ENCODE peak calls at places on chromosomes 11 and 22, in seven cellular contexts. One of them, this sample, is unnamed.

GRCh38 chr11:41382927-41383326 is 76.5 kb downstream of the LRRC4C start:
- DNase-seq in H1: no peak
- DNase-seq in K562: no peak
- DNase-seq in GM12878: no peak
- DNase-seq in SK-N-SH: no peak
- DNase-seq in HCT116: no peak
- DNase-seq in HepG2: no peak
- DNase-seq in this sample: no peak

GRCh38 chr11:69257134-69257533 is 36.8 kb upstream of the MYEOV start:
- DNase-seq in HepG2: no peak
- DNase-seq in SK-N-SH: no peak
- DNase-seq in GM12878: no peak
- DNase-seq in K562: no peak
- DNase-seq in HCT116: no peak
- DNase-seq in H1: no peak
- DNase-seq in this sample: no peak

GRCh38 chr22:38927033-38927789 is 30.2 kb upstream of the APOBEC3A start:
- DNase-seq in GM12878: peak
- DNase-seq in H1: peak
- DNase-seq in HepG2: no peak
- DNase-seq in SK-N-SH: peak
- DNase-seq in K562: no peak
- DNase-seq in HCT116: peak
- DNase-seq in this sample: no peak

GRCh38 chr22:19717691-19718254 is 3.5 kb downstream of the SEPTIN5 start:
- DNase-seq in HCT116: no peak
- DNase-seq in H1: peak
- DNase-seq in K562: no peak
- DNase-seq in HepG2: no peak
- DNase-seq in SK-N-SH: peak
- DNase-seq in GM12878: no peak
- DNase-seq in this sample: peak

GRCh38 chr11:123430736-123431356 is 777 bp downstream of the GRAMD1B start:
- DNase-seq in H1: peak
- DNase-seq in HCT116: no peak
- DNase-seq in HepG2: no peak
- DNase-seq in GM12878: no peak
- DNase-seq in K562: no peak
- DNase-seq in SK-N-SH: no peak
- DNase-seq in this sample: no peak

GRCh38 chr22:45426387-45426786 is 12.9 kb downstream of the RIBC2 start:
- DNase-seq in HCT116: no peak
- DNase-seq in K562: no peak
- DNase-seq in SK-N-SH: no peak
- DNase-seq in H1: no peak
- DNase-seq in HepG2: no peak
- DNase-seq in GM12878: no peak
- DNase-seq in this sample: no peak

GRCh38 chr22:39214006-39214382 is 30.8 kb downstream of the PDGFB start:
- DNase-seq in H1: no peak
- DNase-seq in SK-N-SH: no peak
- DNase-seq in HepG2: no peak
- DNase-seq in GM12878: no peak
- DNase-seq in K562: no peak
- DNase-seq in HCT116: no peak
- DNase-seq in this sample: no peak

GRCh38 chr11:110735431-110736157 is 23.4 kb upstream of the ARHGAP20 start:
- DNase-seq in GM12878: no peak
- DNase-seq in H1: no peak
- DNase-seq in HCT116: no peak
- DNase-seq in HepG2: no peak
- DNase-seq in K562: no peak
- DNase-seq in SK-N-SH: no peak
- DNase-seq in this sample: no peak

GRCh38 chr11:108944486-108945178 is 279.8 kb downstream of the DDX10 start:
- DNase-seq in HepG2: no peak
- DNase-seq in SK-N-SH: no peak
- DNase-seq in GM12878: no peak
- DNase-seq in H1: no peak
- DNase-seq in HCT116: no peak
- DNase-seq in K562: no peak
- DNase-seq in this sample: no peak

GRCh38 chr11:78469905-78470304 is 52.3 kb upstream of the GAB2 start:
- DNase-seq in K562: no peak
- DNase-seq in SK-N-SH: no peak
- DNase-seq in HCT116: no peak
- DNase-seq in HepG2: no peak
- DNase-seq in GM12878: no peak
- DNase-seq in H1: no peak
- DNase-seq in this sample: no peak

DNA sequence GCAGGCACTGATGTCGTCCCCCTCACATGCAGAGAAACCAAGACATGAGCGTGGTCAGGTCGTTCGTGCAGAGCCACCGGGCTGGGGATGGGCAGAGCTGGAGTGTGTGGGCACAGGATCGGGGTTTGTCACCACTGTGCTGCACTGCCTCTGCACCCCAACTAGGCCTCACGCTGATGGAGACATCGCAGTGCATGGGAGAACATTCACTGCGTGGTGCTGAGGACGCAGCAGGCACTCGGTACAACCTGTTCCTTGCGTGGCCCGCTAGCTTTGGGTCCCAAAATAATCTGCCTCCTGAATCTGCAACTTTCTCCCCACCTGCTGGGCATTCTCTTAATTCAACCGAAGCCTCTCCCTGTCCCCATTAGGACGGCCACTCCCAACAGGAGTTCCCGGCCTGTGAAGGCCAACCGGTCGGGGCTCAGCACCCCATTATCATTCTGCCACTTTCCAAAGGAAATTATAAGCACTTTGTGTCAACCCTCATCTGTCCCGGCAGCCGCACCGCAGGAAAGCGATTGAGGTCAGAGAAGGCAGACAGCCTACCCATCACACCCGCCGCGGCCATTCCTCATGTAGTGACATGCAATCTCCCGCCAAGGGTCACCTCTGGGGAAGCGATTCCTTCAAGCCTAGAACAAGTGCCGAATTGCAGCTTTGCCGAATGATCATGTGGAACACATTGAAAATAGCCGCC is 490.4 kb downstream of the MN1 start:
- DNase-seq in GM12878: no peak
- DNase-seq in K562: no peak
- DNase-seq in HCT116: no peak
- DNase-seq in HepG2: no peak
- DNase-seq in H1: peak
- DNase-seq in SK-N-SH: no peak
- DNase-seq in this sample: no peak
- TF ChIP-seq JUND in GM12878: no peak
- TF ChIP-seq JUND in K562: no peak
- TF ChIP-seq JUND in HCT116: no peak
- TF ChIP-seq JUND in HepG2: no peak
- TF ChIP-seq JUND in H1: no peak
- TF ChIP-seq JUND in SK-N-SH: no peak
- TF ChIP-seq JUND in this sample: no peak

DNA sequence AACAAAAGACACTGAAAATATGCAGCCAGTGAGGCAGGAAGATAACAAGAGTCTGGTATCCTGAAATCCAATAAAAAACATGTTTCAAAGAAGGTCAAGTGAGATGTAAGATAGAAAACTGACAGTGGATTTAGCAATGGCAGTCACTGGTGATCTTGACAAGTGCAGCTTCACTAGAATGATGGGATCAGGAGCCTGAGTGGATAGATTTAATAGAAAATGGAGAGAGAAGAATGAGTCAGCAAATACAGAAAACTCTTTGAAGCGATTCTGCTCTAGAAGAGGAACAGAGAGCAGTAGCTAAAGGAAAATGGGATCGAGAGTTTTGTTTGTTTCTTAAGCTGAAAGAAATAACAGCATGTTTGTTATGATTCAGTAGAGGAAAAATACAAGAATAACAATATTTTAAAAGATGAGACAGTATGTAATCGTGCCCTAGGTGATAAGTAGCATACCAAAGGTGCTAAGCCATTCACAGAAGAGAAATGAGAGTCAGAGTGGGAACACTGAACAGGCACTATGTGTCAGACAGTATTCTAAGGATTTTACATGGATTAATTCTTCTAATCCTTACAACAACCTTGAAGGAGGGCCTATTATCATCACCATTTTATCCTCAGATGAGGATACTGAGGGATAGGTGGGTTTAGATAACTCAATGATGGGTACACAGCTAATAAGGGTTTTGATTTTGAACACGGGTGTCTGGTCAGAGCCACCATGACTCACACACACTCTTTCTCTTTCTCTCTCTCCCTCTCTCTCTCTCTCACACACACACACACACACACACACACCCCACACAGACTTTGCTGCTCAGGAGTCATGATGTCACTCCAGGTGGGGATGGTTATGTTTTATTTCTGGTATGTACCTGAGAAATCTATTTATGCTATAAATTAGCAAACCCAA is 36.3 kb downstream of the MRE11 start:
- DNase-seq in HCT116: no peak
- DNase-seq in GM12878: no peak
- DNase-seq in HepG2: no peak
- DNase-seq in K562: no peak
- DNase-seq in SK-N-SH: no peak
- DNase-seq in H1: no peak
- DNase-seq in this sample: no peak
- TF ChIP-seq JUND in HCT116: no peak
- TF ChIP-seq JUND in GM12878: no peak
- TF ChIP-seq JUND in HepG2: no peak
- TF ChIP-seq JUND in K562: peak
- TF ChIP-seq JUND in SK-N-SH: no peak
- TF ChIP-seq JUND in H1: no peak
- TF ChIP-seq JUND in this sample: no peak

DNA sequence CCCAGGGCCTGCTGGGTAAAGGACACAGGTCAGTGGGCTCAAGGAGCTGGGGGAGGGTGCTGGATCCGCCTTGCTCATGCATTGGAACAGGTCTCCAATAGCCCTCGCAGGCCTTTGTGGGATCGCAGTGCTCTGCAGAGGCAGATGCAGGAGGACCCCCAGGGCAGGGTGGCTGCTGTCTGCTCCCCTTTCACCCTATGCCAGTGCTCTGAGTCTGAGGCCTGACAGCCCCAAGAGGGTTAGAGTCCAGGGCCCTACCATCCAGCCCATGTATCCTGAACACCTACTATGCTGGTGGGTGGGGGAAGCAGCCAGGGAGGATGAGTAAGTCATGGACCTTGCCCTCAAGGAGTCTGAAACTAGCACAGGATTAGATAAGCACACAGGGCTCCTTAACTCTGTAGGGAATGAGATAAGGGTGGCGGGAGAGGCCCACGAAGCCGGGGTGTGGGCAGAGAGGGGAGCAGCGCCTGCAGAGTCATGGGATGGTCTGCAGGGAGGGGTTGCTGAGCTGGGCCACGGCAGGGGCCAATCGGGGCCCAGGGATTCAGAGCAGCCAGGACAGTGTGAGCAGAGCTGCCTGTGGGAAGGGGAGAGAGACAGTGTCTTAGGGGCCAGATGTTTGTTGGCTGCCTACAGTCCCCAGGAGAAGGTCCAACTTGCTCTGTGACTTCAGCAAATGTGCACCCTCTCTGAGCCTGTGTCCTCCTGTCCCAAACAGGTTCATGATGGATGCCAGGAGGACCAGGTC is 10.5 kb upstream of the EHD1 start:
- DNase-seq in HepG2: peak
- DNase-seq in HCT116: no peak
- DNase-seq in H1: no peak
- DNase-seq in K562: peak
- DNase-seq in GM12878: no peak
- DNase-seq in SK-N-SH: no peak
- DNase-seq in this sample: no peak
- TF ChIP-seq JUND in HepG2: peak
- TF ChIP-seq JUND in HCT116: no peak
- TF ChIP-seq JUND in H1: no peak
- TF ChIP-seq JUND in K562: peak
- TF ChIP-seq JUND in GM12878: no peak
- TF ChIP-seq JUND in SK-N-SH: no peak
- TF ChIP-seq JUND in this sample: no peak

DNA sequence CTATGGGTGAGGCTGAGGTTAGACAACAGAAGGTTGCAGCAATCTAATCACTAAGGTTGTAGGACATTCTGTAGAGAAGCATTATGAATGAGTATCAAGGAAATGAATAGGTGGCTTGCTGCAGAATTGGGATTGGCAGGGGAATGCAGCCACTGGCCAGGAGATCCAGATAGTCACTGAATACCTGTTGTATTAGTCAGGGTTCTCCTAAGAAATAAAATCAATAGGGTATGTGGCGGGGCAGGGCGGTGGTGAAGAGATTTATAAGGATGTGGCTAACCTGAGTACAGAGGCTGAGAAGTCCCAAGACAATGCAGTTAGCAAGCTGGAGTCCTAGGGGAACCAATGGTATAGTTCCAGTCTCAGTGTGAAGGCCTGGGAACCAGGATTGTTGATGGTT is 163.0 kb downstream of the SPON1 start:
- DNase-seq in GM12878: no peak
- DNase-seq in H1: no peak
- DNase-seq in SK-N-SH: no peak
- DNase-seq in HepG2: no peak
- DNase-seq in HCT116: peak
- DNase-seq in K562: no peak
- DNase-seq in this sample: no peak
- TF ChIP-seq JUND in GM12878: no peak
- TF ChIP-seq JUND in H1: no peak
- TF ChIP-seq JUND in SK-N-SH: no peak
- TF ChIP-seq JUND in HepG2: no peak
- TF ChIP-seq JUND in HCT116: peak
- TF ChIP-seq JUND in K562: no peak
- TF ChIP-seq JUND in this sample: no peak

DNA sequence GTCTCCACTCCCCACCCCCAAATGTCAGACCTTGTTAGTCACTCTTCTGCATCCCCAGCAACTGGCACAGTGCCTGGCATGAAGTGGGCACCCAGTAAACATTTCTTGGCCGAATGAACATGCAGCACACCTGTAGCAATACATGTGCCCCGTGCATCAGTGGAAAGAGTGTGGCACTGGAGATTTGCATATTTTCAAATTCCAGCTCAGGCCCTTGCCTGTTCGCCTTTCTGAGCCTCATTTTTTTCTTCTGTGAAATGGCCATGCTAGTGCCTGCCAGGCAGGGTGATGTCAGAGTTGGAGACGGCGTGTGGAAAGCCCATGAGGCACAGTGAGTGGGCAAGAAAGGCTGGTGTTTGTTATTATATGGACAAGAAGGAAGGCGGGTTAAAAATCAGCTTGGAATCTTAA is 38.7 kb downstream of the CD82 start:
- DNase-seq in SK-N-SH: no peak
- DNase-seq in H1: no peak
- DNase-seq in HCT116: no peak
- DNase-seq in HepG2: no peak
- DNase-seq in GM12878: no peak
- DNase-seq in K562: no peak
- DNase-seq in this sample: no peak
- TF ChIP-seq JUND in SK-N-SH: no peak
- TF ChIP-seq JUND in H1: no peak
- TF ChIP-seq JUND in HCT116: no peak
- TF ChIP-seq JUND in HepG2: no peak
- TF ChIP-seq JUND in GM12878: no peak
- TF ChIP-seq JUND in K562: no peak
- TF ChIP-seq JUND in this sample: no peak